ENCODE peak calls at places on chromosomes 5 and 9, in six cellular contexts. K is HCT116, O is GM12878, S is H1, G is HepG2, C is K562. F is an unnamed sample.

GRCh38 chr5:123429221-123429954 is 6.2 kb upstream of the CEP120 start:
- DNase-seq in G (no peak), S (no peak), O (no peak), K (no peak), C (no peak), F (no peak)

GRCh38 chr5:14168139-14168792 is 25.1 kb downstream of the TRIO start:
- DNase-seq in O (no peak), K (no peak), C (no peak), S (no peak), G (no peak), F (peak)

GRCh38 chr9:5509573-5509972 is 758 bp upstream of the PDCD1LG2 start:
- DNase-seq in G (no peak), K (peak), S (no peak), O (no peak), C (no peak), F (peak)

GRCh38 chr5:41043109-41043747 is 27.9 kb downstream of the MROH2B start:
- DNase-seq in G (no peak), C (no peak), O (no peak), K (no peak), S (no peak), F (no peak)

GRCh38 chr9:129785866-129786265 is 17.1 kb upstream of the TOR1B start:
- DNase-seq in C (no peak), O (no peak), G (no peak), S (no peak), K (no peak), F (no peak)

GRCh38 chr5:79183617-79184016 is 52.3 kb upstream of the JMY start:
- DNase-seq in G (no peak), K (no peak), S (no peak), O (no peak), C (no peak), F (no peak)

GRCh38 chr5:136720674-136721073 is 355.3 kb upstream of the TRPC7 start:
- DNase-seq in S (no peak), C (no peak), K (no peak), G (no peak), O (no peak), F (no peak)

GRCh38 chr5:1156033-1156753 is 44.3 kb upstream of the SLC12A7 start:
- DNase-seq in G (no peak), K (no peak), C (no peak), S (no peak), O (no peak), F (no peak)

GRCh38 chr5:32329395-32329834 is 16.7 kb upstream of the MTMR12 start:
- DNase-seq in S (peak), C (peak), G (peak), O (no peak), K (peak), F (peak)

GRCh38 chr5:82605441-82605973 is 327.4 kb upstream of the RPS23 start:
- DNase-seq in G (no peak), S (no peak), C (no peak), O (no peak), K (no peak), F (no peak)

GRCh38 chr5:133427121-133427777 is 185.1 kb downstream of the FSTL4 start:
- DNase-seq in G (no peak), O (no peak), S (no peak), C (no peak), K (no peak), F (no peak)

GRCh38 chr5:157915638-157916037 is 56.7 kb upstream of the CLINT1 start:
- DNase-seq in G (peak), C (no peak), S (no peak), O (no peak), K (no peak), F (peak)

GRCh38 chr9:133980864-133981588 is 11.1 kb downstream of the VAV2 start:
- DNase-seq in G (no peak), O (no peak), S (no peak), C (no peak), K (no peak), F (no peak)

GRCh38 chr5:10192309-10192708 is 57.4 kb downstream of the ATPSCKMT start:
- DNase-seq in K (no peak), G (no peak), S (no peak), O (no peak), C (no peak), F (no peak)

GRCh38 chr9:88988796-88989641 is 2.2 kb upstream of the S1PR3 start:
- DNase-seq in K (no peak), C (no peak), S (no peak), G (no peak), O (no peak), F (peak)

GRCh38 chr5:139194486-139194885 is 3.7 kb downstream of the SIL1 start:
- DNase-seq in K (no peak), S (no peak), C (no peak), G (no peak), O (no peak), F (no peak)

GRCh38 chr5:123438902-123439301 is 15.7 kb upstream of the CEP120 start:
- DNase-seq in C (no peak), S (no peak), K (no peak), O (no peak), G (no peak), F (peak)

GRCh38 chr9:124399323-124399962 is 15.8 kb downstream of the PSMB7 start:
- DNase-seq in G (no peak), O (no peak), S (peak), C (no peak), K (no peak), F (no peak)

GRCh38 chr9:119289740-119290139 is 79.5 kb downstream of the BRINP1 start:
- DNase-seq in C (peak), G (peak), K (no peak), O (no peak), S (no peak), F (peak)

GRCh38 chr5:72467987-72468386 is 39.2 kb downstream of the ZNF366 start:
- DNase-seq in C (no peak), O (no peak), G (no peak), S (no peak), K (no peak), F (peak)

GRCh38 chr9:110977259-110977709 is 61.0 kb downstream of the LPAR1 start:
- DNase-seq in S (no peak), G (no peak), O (no peak), K (peak), C (no peak), F (peak)

GRCh38 chr9:116303270-116303904 is 149.8 kb downstream of the PAPPA start:
- DNase-seq in G (no peak), K (no peak), C (no peak), S (no peak), O (no peak), F (no peak)

GRCh38 chr5:52922384-52922783 is 66.8 kb upstream of the ITGA2 start:
- DNase-seq in S (no peak), O (no peak), G (peak), C (no peak), K (peak), F (peak)

GRCh38 chr9:22278426-22278825 is 168.2 kb upstream of the DMRTA1 start:
- DNase-seq in O (no peak), S (no peak), G (no peak), K (no peak), C (no peak), F (no peak)

GRCh38 chr9:119963798-119964372 is 594.6 kb upstream of the BRINP1 start:
- DNase-seq in K (peak), C (no peak), G (peak), S (peak), O (no peak), F (no peak)

GRCh38 chr9:70902705-70903131 is 218.7 kb downstream of the TRPM3 start:
- DNase-seq in S (no peak), O (no peak), K (no peak), C (no peak), G (no peak), F (peak)

GRCh38 chr9:70491798-70492736 is 77.6 kb upstream of the KLF9 start:
- DNase-seq in O (no peak), C (no peak), K (no peak), S (no peak), G (no peak), F (no peak)

GRCh38 chr5:33316773-33317172 is 124.0 kb upstream of the TARS1 start:
- DNase-seq in G (no peak), C (no peak), K (no peak), O (no peak), S (no peak), F (peak)

GRCh38 chr9:2602704-2603116 is 18.9 kb upstream of the VLDLR start:
- DNase-seq in C (no peak), K (no peak), S (no peak), G (no peak), O (peak), F (no peak)

GRCh38 chr5:21817668-21818419 is 1035.3 kb downstream of the CDH12 start:
- DNase-seq in K (no peak), C (no peak), G (no peak), S (no peak), O (no peak), F (peak)

GRCh38 chr5:179468696-179469095 is 81.7 kb upstream of the RUFY1 start:
- DNase-seq in C (no peak), K (no peak), O (no peak), G (no peak), S (no peak), F (no peak)

GRCh38 chr5:173795601-173796000 is 92.5 kb upstream of the CPEB4 start:
- DNase-seq in G (no peak), C (no peak), S (no peak), O (no peak), K (no peak), F (no peak)

GRCh38 chr5:136207631-136208030 is 14.7 kb upstream of the SMIM32 start:
- DNase-seq in K (no peak), C (no peak), S (no peak), O (no peak), G (no peak), F (no peak)

GRCh38 chr5:154776167-154776566 is 21.0 kb downstream of the LARP1 start:
- DNase-seq in K (no peak), O (no peak), G (no peak), S (no peak), C (peak), F (no peak)
- TF ChIP-seq POLR2A in K (no peak), O (no peak), G (no peak), S (peak), C (no peak), F (no peak)

DNA sequence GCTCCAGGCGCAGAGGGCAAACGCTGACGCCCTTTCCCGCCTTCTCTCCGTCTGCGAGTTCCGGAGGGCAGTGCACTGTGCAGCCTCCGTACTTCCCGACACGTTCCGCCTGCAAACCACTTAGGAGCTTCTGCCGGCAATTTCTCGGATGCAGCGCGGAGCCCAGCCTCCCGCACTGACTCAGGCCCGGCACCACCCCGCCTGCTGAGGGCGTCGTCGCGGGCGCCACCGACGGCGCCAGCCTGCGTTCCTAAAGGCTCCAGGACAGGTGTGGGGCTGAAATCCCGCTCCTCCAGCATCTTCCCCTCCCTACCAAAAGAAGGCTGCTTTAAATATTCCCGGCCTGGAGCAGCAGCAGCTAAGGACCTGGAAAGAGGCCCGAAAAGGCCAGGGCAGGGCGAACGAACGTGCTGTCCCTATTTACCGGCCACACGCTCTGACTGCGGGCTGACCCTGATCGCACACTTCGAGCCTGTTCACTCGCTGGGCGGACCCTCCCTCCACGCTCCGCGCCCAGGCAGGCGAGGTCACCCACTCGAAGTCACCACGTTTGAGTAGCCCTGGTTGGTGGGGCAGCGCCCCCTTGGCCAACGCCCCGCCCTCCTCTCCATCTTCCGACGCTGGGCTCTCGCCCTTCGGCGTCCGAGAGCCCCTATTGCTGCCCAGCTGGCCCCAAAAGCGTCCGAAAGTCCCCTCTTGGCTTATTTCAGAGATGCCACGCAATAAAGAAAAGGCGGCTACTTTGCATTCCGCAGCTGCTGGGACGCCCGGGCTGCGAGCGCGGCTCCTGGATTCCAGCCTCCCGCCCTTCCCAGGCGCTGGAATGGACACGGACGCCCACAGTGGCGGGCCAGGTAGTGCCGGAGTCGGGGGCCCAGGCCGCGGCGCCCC is 9.6 kb upstream of the TRIM36 start:
- DNase-seq in C (no peak), O (no peak), G (no peak), S (peak), K (no peak), F (no peak)
- TF ChIP-seq EZH2 in C (no peak), O (no peak), G (no peak), S (peak), K (no peak), F (peak)

DNA sequence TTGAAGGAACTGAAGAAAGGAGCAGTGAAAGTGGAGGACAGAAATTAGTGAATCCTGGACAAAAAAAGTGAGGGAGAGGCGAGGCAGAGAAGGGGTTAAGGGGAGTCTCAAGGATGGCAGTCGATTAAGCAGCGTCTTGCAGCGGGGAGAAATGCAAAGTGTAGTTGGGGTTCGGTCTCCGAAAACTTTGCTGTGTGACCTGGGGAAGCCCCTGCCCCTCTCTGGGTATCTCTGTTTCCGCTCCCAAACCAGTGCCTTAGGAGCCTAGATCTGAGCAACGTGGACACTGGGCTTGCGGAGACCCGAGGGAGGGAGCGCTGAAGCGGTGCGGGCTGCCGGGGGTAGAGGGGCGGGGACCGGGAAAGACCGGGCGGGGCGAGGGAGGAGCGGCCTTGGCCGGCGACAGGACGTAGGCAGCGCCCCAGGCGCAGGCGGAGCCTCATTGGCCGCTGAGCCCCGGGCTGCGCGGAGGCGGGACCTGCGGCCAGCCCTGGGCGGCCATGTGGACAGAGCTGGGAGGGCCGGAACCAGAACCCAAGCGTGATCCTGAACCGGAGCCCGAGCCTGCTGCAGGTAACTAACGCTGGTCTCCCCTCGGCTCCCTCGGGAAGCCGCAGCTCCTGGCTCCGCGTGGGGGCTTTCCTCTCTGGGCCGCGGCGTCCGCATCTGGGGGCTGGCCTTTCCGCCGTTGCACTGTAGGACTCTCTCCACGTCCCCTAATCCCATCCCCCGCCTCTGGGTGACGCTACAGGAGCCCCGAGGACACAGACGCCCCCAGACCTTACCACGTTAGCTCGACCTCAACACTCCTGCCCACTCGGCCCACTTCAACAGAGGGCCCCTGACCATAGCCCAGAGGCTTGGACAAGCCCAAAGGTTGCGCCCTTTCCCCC is at the start of gene ALDH1B1:
- DNase-seq in G (peak), K (peak), C (peak), O (peak), S (peak), F (peak)
- TF ChIP-seq POLR2A in G (peak), K (no peak), C (peak), O (peak), S (peak), F (peak)

DNA sequence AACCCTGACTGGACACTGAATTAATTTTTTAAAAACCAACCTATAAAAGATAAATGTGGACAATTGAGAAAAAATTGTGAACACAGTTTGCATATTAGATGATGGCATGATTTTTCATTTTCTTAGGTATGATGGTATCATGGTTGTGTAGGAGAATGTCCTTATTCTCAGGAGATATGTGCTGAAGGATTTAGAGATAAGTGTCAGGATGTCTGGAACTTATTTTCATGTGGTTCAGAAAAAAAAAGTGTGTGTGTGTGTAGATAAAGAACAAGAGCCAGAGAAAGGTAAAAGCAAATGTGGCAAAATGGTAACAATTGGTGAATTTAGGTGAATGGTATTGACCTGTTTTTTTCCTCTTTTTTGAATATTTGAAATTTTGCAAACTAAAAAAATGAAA is 4.0 kb downstream of the GNPDA1 start:
- DNase-seq in S (no peak), C (no peak), K (no peak), G (no peak), O (no peak), F (no peak)
- TF ChIP-seq EZH2 in S (no peak), C (no peak), K (no peak), G (no peak), O (no peak), F (no peak)

DNA sequence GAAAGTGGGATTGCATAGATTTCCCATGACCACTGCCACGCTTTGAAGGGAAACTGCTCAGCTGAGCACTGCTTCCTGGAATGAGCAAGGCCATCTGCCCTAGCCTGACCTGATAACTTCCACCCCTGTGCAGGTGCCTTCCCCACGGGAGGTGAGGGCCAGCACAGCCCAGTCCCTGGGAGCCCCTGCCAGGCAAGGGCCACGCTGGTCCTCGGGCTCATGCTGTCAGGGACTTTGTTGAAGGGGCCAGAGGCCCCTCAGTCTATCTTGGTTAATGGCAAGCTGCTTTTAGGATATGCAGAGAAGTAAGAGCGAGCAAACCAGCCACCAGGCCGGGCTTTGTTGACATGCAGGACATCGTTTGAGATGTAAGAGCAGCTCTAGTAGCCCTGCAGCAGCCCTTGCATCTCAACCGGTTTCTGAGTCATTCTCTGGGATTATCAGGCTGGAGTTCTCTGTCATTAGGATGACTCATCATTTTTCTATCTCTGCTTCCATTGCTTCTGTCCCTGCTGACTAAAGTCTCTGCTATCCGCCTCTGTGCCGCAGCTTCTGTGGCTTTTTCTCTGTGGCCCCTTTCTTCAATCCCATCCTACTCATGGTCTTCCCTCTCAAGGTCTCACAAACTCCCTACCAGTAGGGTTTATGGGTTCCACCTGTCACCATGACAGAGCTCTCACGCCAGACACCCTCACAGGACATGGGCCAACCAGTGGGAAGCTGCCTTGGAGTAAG is 30.6 kb upstream of the IQGAP2 start:
- DNase-seq in C (peak), S (no peak), K (peak), G (peak), O (no peak), F (no peak)
- TF ChIP-seq POLR2A in C (no peak), S (no peak), K (no peak), G (no peak), O (no peak), F (no peak)

DNA sequence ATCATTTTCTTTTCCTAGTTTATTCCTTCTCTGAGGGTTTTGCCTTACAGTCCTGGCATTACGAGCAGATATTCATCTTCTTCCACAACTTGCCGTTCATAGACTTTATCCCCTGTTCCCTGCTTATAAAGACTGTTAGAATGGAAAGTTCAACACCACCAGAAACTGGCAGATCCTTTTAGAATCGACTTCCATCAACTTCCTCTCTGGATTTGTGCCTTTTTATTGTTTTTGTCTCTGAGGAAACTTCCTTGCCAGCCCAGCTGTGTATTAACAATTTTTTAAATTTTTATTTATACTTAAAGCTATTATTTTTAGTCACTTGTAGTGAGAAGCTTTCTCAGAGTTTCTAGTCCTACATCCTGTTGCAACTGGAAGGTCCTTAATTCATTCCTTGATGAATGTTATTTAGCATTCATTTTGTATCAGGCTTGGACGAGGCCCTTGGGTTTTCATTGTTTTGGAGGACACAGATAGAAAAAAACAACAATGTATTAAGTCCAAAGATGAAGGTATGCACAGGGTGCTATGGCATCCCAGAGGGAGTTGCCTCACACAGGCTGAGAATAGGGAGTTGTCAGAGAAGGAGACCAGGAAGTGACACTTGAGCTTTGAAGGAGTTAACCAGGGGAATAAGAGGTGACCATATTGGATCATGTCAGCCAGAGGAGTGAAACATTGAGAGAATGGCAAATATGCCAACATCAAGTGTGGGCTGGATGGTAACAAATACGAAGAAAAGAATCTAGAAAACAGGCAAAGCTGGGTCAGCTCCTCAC is 81.3 kb downstream of the ADAMTSL1 start:
- DNase-seq in K (no peak), C (no peak), G (no peak), S (no peak), O (no peak), F (peak)
- TF ChIP-seq EZH2 in K (no peak), C (no peak), G (no peak), S (no peak), O (no peak), F (no peak)